ENCODE peak calls at places on chromosomes 3 and 15, in six cellular contexts. F, H, O, V, D and T are unnamed samples.

GRCh38 chr15:57708047-57708446 is 1.5 kb downstream of the POLR2M start:
- DNase-seq in F (no peak), O (no peak), V (no peak), D (no peak), H (peak; percentile 68), T (no peak)

GRCh38 chr3:138444104-138444503 is 9.7 kb downstream of the ESYT3 start:
- DNase-seq in V (no peak), F (no peak), O (no peak), D (no peak), H (no peak), T (no peak)

GRCh38 chr3:149374391-149374790 is 3.1 kb downstream of the TM4SF1 start:
- DNase-seq in O (no peak), F (no peak), V (peak; percentile 57), D (no peak), H (no peak), T (no peak)

GRCh38 chr15:92033723-92034122 is 180.2 kb downstream of the SLCO3A1 start:
- DNase-seq in V (no peak), O (no peak), D (no peak), F (no peak), H (no peak), T (no peak)

GRCh38 chr3:179546814-179547241 is 15.9 kb upstream of the ACTL6A start:
- DNase-seq in H (no peak), V (peak; percentile 24), F (peak; percentile 43), O (peak; percentile 81), D (no peak), T (no peak)

GRCh38 chr3:194375473-194375872 is 5.9 kb upstream of the LRRC15 start:
- DNase-seq in D (no peak), H (no peak), F (no peak), V (no peak), O (no peak), T (no peak)

GRCh38 chr3:13452490-13453335 is 27.4 kb upstream of the HDAC11 start:
- DNase-seq in D (no peak), O (no peak), H (peak; percentile 85), V (peak; percentile 66), F (peak; percentile 63), T (peak; percentile 54)

GRCh38 chr3:38361496-38361895 is 14.9 kb downstream of the XYLB start:
- DNase-seq in H (no peak), F (no peak), D (no peak), V (no peak), O (no peak), T (no peak)

GRCh38 chr3:155631323-155632019 is 113.4 kb downstream of the PLCH1 start:
- DNase-seq in D (no peak), F (no peak), H (peak; percentile 72), O (no peak), V (no peak), T (no peak)

GRCh38 chr15:25946241-25946786 is 83.2 kb upstream of the ATP10A start:
- DNase-seq in D (no peak), O (no peak), H (no peak), F (no peak), V (no peak), T (no peak)

GRCh38 chr3:127961124-127961523 is 46.1 kb downstream of the KBTBD12 start:
- DNase-seq in O (no peak), V (no peak), F (no peak), H (no peak), D (no peak), T (no peak)

GRCh38 chr3:33954956-33955355 is 156.5 kb downstream of the PDCD6IP start:
- DNase-seq in F (peak; percentile 37), O (no peak), H (no peak), D (no peak), V (no peak), T (no peak)

GRCh38 chr15:75420698-75421097 is 30.8 kb downstream of the SIN3A start:
- DNase-seq in F (no peak), O (no peak), H (peak; percentile 42), D (no peak), V (no peak), T (no peak)

GRCh38 chr3:41164776-41165175 is 34.5 kb upstream of the CTNNB1 start:
- DNase-seq in O (no peak), F (no peak), H (no peak), V (no peak), D (peak; percentile 5), T (no peak)

GRCh38 chr3:65807225-65807624 is 231.5 kb downstream of the MAGI1 start:
- DNase-seq in D (no peak), O (no peak), H (no peak), F (no peak), V (no peak), T (no peak)

GRCh38 chr15:76885212-76885611 is 19.9 kb downstream of the SCAPER start:
- DNase-seq in H (no peak), O (no peak), F (no peak), D (no peak), V (no peak), T (no peak)

GRCh38 chr15:90337256-90337655 is 14.8 kb upstream of the ZNF774 start:
- DNase-seq in D (no peak), H (no peak), O (no peak), V (no peak), F (no peak), T (no peak)

GRCh38 chr3:171915275-171915674 is 72.1 kb downstream of the TMEM212 start:
- DNase-seq in D (no peak), O (no peak), F (no peak), H (no peak), V (no peak), T (no peak)

GRCh38 chr3:53122255-53122932 is 7.8 kb downstream of the RFT1 start:
- DNase-seq in O (no peak), H (no peak), D (no peak), F (no peak), V (no peak), T (no peak)

GRCh38 chr3:145259166-145259565 is 901.8 kb downstream of the PLOD2 start:
- DNase-seq in O (no peak), V (no peak), H (no peak), D (no peak), F (no peak), T (no peak)

GRCh38 chr3:136653628-136654027 is 98.5 kb downstream of the STAG1 start:
- DNase-seq in V (no peak), O (no peak), F (no peak), D (no peak), H (no peak), T (no peak)

GRCh38 chr3:65888980-65889706 is 149.6 kb downstream of the MAGI1 start:
- DNase-seq in H (peak; percentile 98), O (no peak), V (no peak), D (no peak), F (no peak), T (no peak)

GRCh38 chr3:81638480-81638879 is 123.0 kb downstream of the GBE1 start:
- DNase-seq in H (no peak), D (no peak), V (no peak), O (no peak), F (no peak), T (no peak)

GRCh38 chr15:68487087-68487843 is 55.3 kb upstream of the ITGA11 start:
- DNase-seq in F (no peak), O (no peak), D (no peak), H (peak; percentile 90), V (no peak), T (no peak)

GRCh38 chr3:139292933-139293664 is 50.7 kb upstream of the MRPS22 start:
- DNase-seq in O (no peak), F (peak; percentile 68), D (no peak), H (no peak), V (peak; percentile 35), T (no peak)

GRCh38 chr3:50599716-50600118 is 11.9 kb downstream of the CISH start:
- DNase-seq in D (no peak), V (no peak), H (peak; percentile 35), O (no peak), F (no peak), T (no peak)

GRCh38 chr15:49927462-49927861 is 191.6 kb downstream of the ATP8B4 start:
- DNase-seq in V (no peak), F (no peak), O (no peak), H (peak; percentile 83), D (no peak), T (no peak)